ENCODE peak calls at places on chromosome 7, in eight cellular contexts. One of them, this sample, is unnamed.

GRCh38 chr7:130695840-130696239 is 9.5 kb upstream of the TSGA13 start:
- DNase-seq in gastrocnemius medialis: no peak
- DNase-seq in ovary: no peak
- DNase-seq in body of pancreas: no peak
- DNase-seq in heart left ventricle: no peak
- DNase-seq in adrenal gland: no peak
- DNase-seq in A549: peak
- DNase-seq in stomach: no peak
- DNase-seq in this sample: peak

GRCh38 chr7:2707481-2707880 is 19.5 kb downstream of the AMZ1 start:
- DNase-seq in gastrocnemius medialis: no peak
- DNase-seq in ovary: no peak
- DNase-seq in body of pancreas: no peak
- DNase-seq in stomach: no peak
- DNase-seq in A549: no peak
- DNase-seq in adrenal gland: no peak
- DNase-seq in heart left ventricle: no peak
- DNase-seq in this sample: no peak

GRCh38 chr7:105896407-105896842 is 20.0 kb upstream of the ATXN7L1 start:
- DNase-seq in body of pancreas: no peak
- DNase-seq in adrenal gland: no peak
- DNase-seq in A549: no peak
- DNase-seq in stomach: no peak
- DNase-seq in heart left ventricle: no peak
- DNase-seq in ovary: no peak
- DNase-seq in gastrocnemius medialis: no peak
- DNase-seq in this sample: no peak

GRCh38 chr7:14761506-14762296 is 140.8 kb downstream of the DGKB start:
- DNase-seq in body of pancreas: peak
- DNase-seq in gastrocnemius medialis: peak
- DNase-seq in stomach: no peak
- DNase-seq in adrenal gland: peak
- DNase-seq in ovary: peak
- DNase-seq in heart left ventricle: peak
- DNase-seq in A549: no peak
- DNase-seq in this sample: no peak

GRCh38 chr7:51455948-51456347 is 139.3 kb upstream of the COBL start:
- DNase-seq in ovary: no peak
- DNase-seq in body of pancreas: no peak
- DNase-seq in heart left ventricle: no peak
- DNase-seq in adrenal gland: no peak
- DNase-seq in stomach: no peak
- DNase-seq in A549: no peak
- DNase-seq in gastrocnemius medialis: no peak
- DNase-seq in this sample: no peak

GRCh38 chr7:95549818-95550529 is 46.3 kb downstream of the PDK4 start:
- DNase-seq in ovary: peak
- DNase-seq in heart left ventricle: peak
- DNase-seq in adrenal gland: peak
- DNase-seq in stomach: peak
- DNase-seq in gastrocnemius medialis: peak
- DNase-seq in A549: peak
- DNase-seq in body of pancreas: peak
- DNase-seq in this sample: peak

GRCh38 chr7:47416454-47417121 is 165.3 kb downstream of the TNS3 start:
- DNase-seq in gastrocnemius medialis: no peak
- DNase-seq in A549: peak
- DNase-seq in stomach: no peak
- DNase-seq in adrenal gland: no peak
- DNase-seq in heart left ventricle: no peak
- DNase-seq in ovary: peak
- DNase-seq in body of pancreas: peak
- DNase-seq in this sample: no peak

GRCh38 chr7:92177362-92177761 is 1.6 kb downstream of the LRRD1 start:
- DNase-seq in body of pancreas: no peak
- DNase-seq in stomach: no peak
- DNase-seq in ovary: no peak
- DNase-seq in gastrocnemius medialis: no peak
- DNase-seq in adrenal gland: no peak
- DNase-seq in heart left ventricle: no peak
- DNase-seq in A549: peak
- DNase-seq in this sample: no peak

GRCh38 chr7:70700055-70700934 is 431.6 kb upstream of the GALNT17 start:
- DNase-seq in ovary: no peak
- DNase-seq in stomach: no peak
- DNase-seq in body of pancreas: no peak
- DNase-seq in A549: no peak
- DNase-seq in adrenal gland: no peak
- DNase-seq in gastrocnemius medialis: no peak
- DNase-seq in heart left ventricle: no peak
- DNase-seq in this sample: no peak

GRCh38 chr7:15323545-15323944 is 238.3 kb downstream of the AGMO start:
- DNase-seq in ovary: no peak
- DNase-seq in adrenal gland: no peak
- DNase-seq in body of pancreas: no peak
- DNase-seq in gastrocnemius medialis: peak
- DNase-seq in heart left ventricle: no peak
- DNase-seq in stomach: no peak
- DNase-seq in A549: no peak
- DNase-seq in this sample: no peak

GRCh38 chr7:64998865-64999164 is 7.7 kb downstream of the ERV3-1 start:
- DNase-seq in A549: no peak
- DNase-seq in heart left ventricle: no peak
- DNase-seq in adrenal gland: no peak
- DNase-seq in gastrocnemius medialis: no peak
- DNase-seq in stomach: no peak
- DNase-seq in ovary: no peak
- DNase-seq in body of pancreas: no peak
- DNase-seq in this sample: no peak
- TF ChIP-seq POLR2A in A549: no peak
- TF ChIP-seq POLR2A in heart left ventricle: no peak
- TF ChIP-seq POLR2A in adrenal gland: no peak
- TF ChIP-seq POLR2A in gastrocnemius medialis: no peak
- TF ChIP-seq POLR2A in stomach: no peak
- TF ChIP-seq POLR2A in ovary: no peak
- TF ChIP-seq POLR2A in body of pancreas: no peak
- TF ChIP-seq POLR2A in this sample: no peak

GRCh38 chr7:100434297-100435144 is 1.8 kb downstream of the PPP1R35 start:
- DNase-seq in heart left ventricle: no peak
- DNase-seq in ovary: peak
- DNase-seq in stomach: no peak
- DNase-seq in gastrocnemius medialis: no peak
- DNase-seq in A549: no peak
- DNase-seq in adrenal gland: no peak
- DNase-seq in body of pancreas: peak
- DNase-seq in this sample: no peak

GRCh38 chr7:100432053-100432452 is 2.4 kb downstream of the MEPCE start:
- DNase-seq in ovary: no peak
- DNase-seq in A549: no peak
- DNase-seq in body of pancreas: no peak
- DNase-seq in gastrocnemius medialis: no peak
- DNase-seq in adrenal gland: no peak
- DNase-seq in heart left ventricle: no peak
- DNase-seq in stomach: no peak
- DNase-seq in this sample: no peak

GRCh38 chr7:100433276-100433591 is 3.1 kb downstream of the PPP1R35 start:
- DNase-seq in gastrocnemius medialis: no peak
- DNase-seq in heart left ventricle: no peak
- DNase-seq in stomach: no peak
- DNase-seq in body of pancreas: no peak
- DNase-seq in adrenal gland: no peak
- DNase-seq in ovary: no peak
- DNase-seq in A549: no peak
- DNase-seq in this sample: no peak

GRCh38 chr7:100432621-100433275 is 3.1 kb downstream of the MEPCE start:
- DNase-seq in A549: no peak
- DNase-seq in adrenal gland: no peak
- DNase-seq in body of pancreas: no peak
- DNase-seq in gastrocnemius medialis: no peak
- DNase-seq in ovary: no peak
- DNase-seq in heart left ventricle: no peak
- DNase-seq in stomach: no peak
- DNase-seq in this sample: no peak

GRCh38 chr7:100433592-100434296 is 2.6 kb downstream of the PPP1R35 start:
- DNase-seq in gastrocnemius medialis: no peak
- DNase-seq in A549: no peak
- DNase-seq in stomach: no peak
- DNase-seq in adrenal gland: no peak
- DNase-seq in heart left ventricle: no peak
- DNase-seq in ovary: no peak
- DNase-seq in body of pancreas: peak
- DNase-seq in this sample: no peak
- TF ChIP-seq POLR2A in gastrocnemius medialis: no peak
- TF ChIP-seq POLR2A in A549: no peak
- TF ChIP-seq POLR2A in stomach: no peak
- TF ChIP-seq POLR2A in adrenal gland: no peak
- TF ChIP-seq POLR2A in heart left ventricle: no peak
- TF ChIP-seq POLR2A in ovary: no peak
- TF ChIP-seq POLR2A in body of pancreas: no peak
- TF ChIP-seq POLR2A in this sample: no peak

DNA sequence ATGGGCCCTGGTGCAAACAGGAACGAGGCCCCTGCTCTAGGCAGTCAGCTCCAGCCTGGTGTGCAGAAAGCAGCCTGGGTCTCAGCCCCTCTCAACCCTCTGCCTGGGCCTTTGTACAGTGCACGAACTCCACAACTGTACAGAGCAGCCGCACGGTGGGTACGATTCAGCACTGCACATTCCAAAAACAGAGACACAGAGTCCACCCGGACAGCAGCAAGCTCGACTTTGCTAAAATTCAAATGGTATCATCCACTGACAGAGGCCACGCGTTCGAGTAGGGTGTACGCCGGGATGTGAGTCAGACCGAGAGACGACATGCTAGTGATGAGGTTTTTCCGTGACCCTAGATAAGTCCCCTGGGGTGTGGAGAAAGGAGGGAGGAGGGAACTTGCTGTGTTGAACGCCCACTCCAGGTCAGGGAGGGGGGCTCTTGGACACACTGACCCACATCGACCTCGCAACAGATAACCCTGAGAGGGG is 65.6 kb upstream of the PDGFA start:
- DNase-seq in body of pancreas: no peak
- DNase-seq in heart left ventricle: no peak
- DNase-seq in ovary: no peak
- DNase-seq in adrenal gland: no peak
- DNase-seq in stomach: no peak
- DNase-seq in A549: no peak
- DNase-seq in gastrocnemius medialis: no peak
- DNase-seq in this sample: peak
- TF ChIP-seq POLR2A in body of pancreas: no peak
- TF ChIP-seq POLR2A in heart left ventricle: no peak
- TF ChIP-seq POLR2A in ovary: no peak
- TF ChIP-seq POLR2A in adrenal gland: no peak
- TF ChIP-seq POLR2A in stomach: no peak
- TF ChIP-seq POLR2A in A549: no peak
- TF ChIP-seq POLR2A in gastrocnemius medialis: no peak
- TF ChIP-seq POLR2A in this sample: no peak

DNA sequence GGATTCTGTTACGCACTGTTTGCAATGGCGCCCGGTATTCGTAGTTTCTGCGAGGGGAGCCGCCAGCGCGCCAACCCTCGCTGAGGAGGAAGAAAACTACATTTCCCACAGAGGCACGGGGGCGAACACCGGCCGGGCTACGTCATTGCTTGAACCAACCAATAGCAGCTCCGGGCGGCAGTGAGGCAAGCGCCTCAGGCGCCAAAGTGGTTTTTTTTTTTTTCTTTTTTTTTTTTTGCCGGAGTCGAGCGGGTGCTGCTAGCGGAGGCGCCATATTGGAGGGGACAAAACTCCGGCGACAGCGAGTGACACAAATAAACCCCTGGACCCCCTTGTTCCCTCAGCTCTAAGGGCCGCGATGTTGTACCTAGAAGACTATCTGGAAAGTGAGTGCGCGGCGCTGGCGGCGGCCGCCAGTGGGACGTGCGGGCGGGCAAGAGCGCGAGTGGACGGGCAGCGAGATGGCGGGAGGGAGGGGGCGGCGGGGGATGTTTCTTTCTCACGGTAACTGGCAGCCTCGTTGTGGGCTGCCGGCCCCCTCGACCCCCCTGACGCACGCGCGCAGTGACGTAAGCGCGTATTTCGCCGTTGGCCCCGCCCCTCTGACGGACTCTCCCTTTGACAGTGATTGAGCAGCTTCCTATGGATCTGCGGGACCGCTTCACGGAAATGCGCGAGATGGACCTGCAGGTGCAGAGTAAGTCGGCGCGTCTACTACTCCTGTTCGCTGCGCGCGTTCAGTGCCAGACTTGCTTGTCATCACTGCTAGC is at the start of gene ING3:
- DNase-seq in A549: peak
- DNase-seq in heart left ventricle: peak
- DNase-seq in body of pancreas: peak
- DNase-seq in gastrocnemius medialis: peak
- DNase-seq in ovary: peak
- DNase-seq in adrenal gland: peak
- DNase-seq in stomach: peak
- DNase-seq in this sample: peak
- TF ChIP-seq POLR2A in A549: peak
- TF ChIP-seq POLR2A in heart left ventricle: no peak
- TF ChIP-seq POLR2A in body of pancreas: peak
- TF ChIP-seq POLR2A in gastrocnemius medialis: peak
- TF ChIP-seq POLR2A in ovary: peak
- TF ChIP-seq POLR2A in adrenal gland: peak
- TF ChIP-seq POLR2A in stomach: no peak
- TF ChIP-seq POLR2A in this sample: peak

GRCh38 chr7:1567082-1567771 is 2.6 kb downstream of the PSMG3 start:
- DNase-seq in adrenal gland: no peak
- DNase-seq in ovary: no peak
- DNase-seq in gastrocnemius medialis: no peak
- DNase-seq in body of pancreas: no peak
- DNase-seq in stomach: peak
- DNase-seq in A549: peak
- DNase-seq in heart left ventricle: no peak
- DNase-seq in this sample: no peak
- TF ChIP-seq POLR2A in adrenal gland: no peak
- TF ChIP-seq POLR2A in ovary: no peak
- TF ChIP-seq POLR2A in gastrocnemius medialis: no peak
- TF ChIP-seq POLR2A in body of pancreas: no peak
- TF ChIP-seq POLR2A in stomach: no peak
- TF ChIP-seq POLR2A in A549: no peak
- TF ChIP-seq POLR2A in heart left ventricle: no peak
- TF ChIP-seq POLR2A in this sample: no peak